ENCODE peak calls at places on chromosomes 4 and X, in four cellular contexts. One of them, this sample, is unnamed.

GRCh38 chrX:115268421-115268820 is 21.1 kb upstream of the LUZP4 start:
- DNase-seq in left ventricle myocardium inferior: no peak
- DNase-seq in psoas muscle: no peak
- DNase-seq in heart right ventricle: no peak
- DNase-seq in this sample: no peak

GRCh38 chr4:183757105-183757504 is 98.0 kb downstream of the TRAPPC11 start:
- DNase-seq in psoas muscle: no peak
- DNase-seq in heart right ventricle: no peak
- DNase-seq in left ventricle myocardium inferior: no peak
- DNase-seq in this sample: no peak

GRCh38 chr4:94766856-94767255 is 9.1 kb downstream of the BMPR1B start:
- DNase-seq in left ventricle myocardium inferior: no peak
- DNase-seq in heart right ventricle: no peak
- DNase-seq in psoas muscle: no peak
- DNase-seq in this sample: no peak

GRCh38 chr4:73603854-73604584 is 16.2 kb downstream of the RASSF6 start:
- DNase-seq in psoas muscle: no peak
- DNase-seq in heart right ventricle: no peak
- DNase-seq in left ventricle myocardium inferior: no peak
- DNase-seq in this sample: no peak

GRCh38 chrX:71492086-71493065 is 40.5 kb upstream of the OGT start:
- DNase-seq in left ventricle myocardium inferior: peak; percentile 56
- DNase-seq in psoas muscle: peak; percentile 49
- DNase-seq in heart right ventricle: peak; percentile 53
- DNase-seq in this sample: peak; percentile 85

GRCh38 chr4:180828455-180829018 is 1414.7 kb upstream of the TENM3 start:
- DNase-seq in psoas muscle: no peak
- DNase-seq in left ventricle myocardium inferior: no peak
- DNase-seq in heart right ventricle: no peak
- DNase-seq in this sample: no peak

GRCh38 chr4:55553442-55553841 is 6.7 kb upstream of the CLOCK start:
- DNase-seq in psoas muscle: peak; percentile 22
- DNase-seq in heart right ventricle: no peak
- DNase-seq in left ventricle myocardium inferior: no peak
- DNase-seq in this sample: peak; percentile 49

GRCh38 chrX:2547746-2548145 is 47.0 kb upstream of the DHRSX start:
- DNase-seq in psoas muscle: no peak
- DNase-seq in left ventricle myocardium inferior: no peak
- DNase-seq in heart right ventricle: no peak
- DNase-seq in this sample: no peak

GRCh38 chrX:11641368-11641767 is 24.4 kb downstream of the ARHGAP6 start:
- DNase-seq in left ventricle myocardium inferior: no peak
- DNase-seq in psoas muscle: no peak
- DNase-seq in heart right ventricle: no peak
- DNase-seq in this sample: no peak

GRCh38 chr4:32003548-32003947 is 1283.4 kb downstream of the PCDH7 start:
- DNase-seq in left ventricle myocardium inferior: no peak
- DNase-seq in psoas muscle: no peak
- DNase-seq in heart right ventricle: no peak
- DNase-seq in this sample: no peak

GRCh38 chr4:82367438-82368097 is 6.2 kb downstream of the HNRNPD start:
- DNase-seq in psoas muscle: no peak
- DNase-seq in left ventricle myocardium inferior: no peak
- DNase-seq in heart right ventricle: no peak
- DNase-seq in this sample: no peak

GRCh38 chr4:137705171-137705783 is 173.0 kb upstream of the PCDH18 start:
- DNase-seq in psoas muscle: no peak
- DNase-seq in left ventricle myocardium inferior: no peak
- DNase-seq in heart right ventricle: no peak
- DNase-seq in this sample: no peak

GRCh38 chrX:1612641-1613286 is 2.1 kb upstream of the ASMT start:
- DNase-seq in left ventricle myocardium inferior: no peak
- DNase-seq in psoas muscle: no peak
- DNase-seq in heart right ventricle: no peak
- DNase-seq in this sample: no peak

GRCh38 chr4:121209171-121209570 is 45.0 kb upstream of the TNIP3 start:
- DNase-seq in left ventricle myocardium inferior: no peak
- DNase-seq in heart right ventricle: no peak
- DNase-seq in psoas muscle: no peak
- DNase-seq in this sample: no peak

GRCh38 chr4:149897784-149898183 is 82.1 kb upstream of the IQCM start:
- DNase-seq in heart right ventricle: no peak
- DNase-seq in left ventricle myocardium inferior: no peak
- DNase-seq in psoas muscle: no peak
- DNase-seq in this sample: no peak

GRCh38 chrX:133418588-133418987 is 3.3 kb upstream of the GPC4 start:
- DNase-seq in psoas muscle: no peak
- DNase-seq in heart right ventricle: no peak
- DNase-seq in left ventricle myocardium inferior: no peak
- DNase-seq in this sample: no peak

GRCh38 chr4:76374744-76375143 is 46.2 kb downstream of the CCDC158 start:
- DNase-seq in heart right ventricle: no peak
- DNase-seq in psoas muscle: no peak
- DNase-seq in left ventricle myocardium inferior: no peak
- DNase-seq in this sample: no peak

GRCh38 chr4:121711263-121712000 is 14.7 kb upstream of the ANXA5 start:
- DNase-seq in left ventricle myocardium inferior: peak; percentile 88
- DNase-seq in psoas muscle: peak; percentile 90
- DNase-seq in heart right ventricle: peak; percentile 85
- DNase-seq in this sample: peak; percentile 97

GRCh38 chrX:27590044-27590443 is at the start of gene DCAF8L2:
- DNase-seq in heart right ventricle: no peak
- DNase-seq in psoas muscle: no peak
- DNase-seq in left ventricle myocardium inferior: no peak
- DNase-seq in this sample: no peak

GRCh38 chr4:157217708-157218107 is 2.8 kb upstream of the GRIA2 start:
- DNase-seq in left ventricle myocardium inferior: no peak
- DNase-seq in psoas muscle: no peak
- DNase-seq in heart right ventricle: no peak
- DNase-seq in this sample: no peak

GRCh38 chr4:185238261-185238681 is 28.9 kb downstream of the SNX25 start:
- DNase-seq in left ventricle myocardium inferior: no peak
- DNase-seq in psoas muscle: no peak
- DNase-seq in heart right ventricle: no peak
- DNase-seq in this sample: no peak
- H3K4me3 ChIP-seq in left ventricle myocardium inferior: no peak overlapping the region
- H3K4me3 ChIP-seq in psoas muscle: no peak overlapping the region
- H3K4me3 ChIP-seq in heart right ventricle: no peak overlapping the region
- H3K4me3 ChIP-seq in this sample: no peak overlapping the region

GRCh38 chr4:98480535-98480934 is 177.9 kb downstream of the TSPAN5 start:
- DNase-seq in heart right ventricle: no peak
- DNase-seq in psoas muscle: no peak
- DNase-seq in left ventricle myocardium inferior: no peak
- DNase-seq in this sample: no peak

GRCh38 chr4:98474408-98474844 is 184.0 kb downstream of the TSPAN5 start:
- DNase-seq in heart right ventricle: no peak
- DNase-seq in psoas muscle: no peak
- DNase-seq in left ventricle myocardium inferior: no peak
- DNase-seq in this sample: no peak

GRCh38 chr4:98473046-98473445 is 185.4 kb downstream of the TSPAN5 start:
- DNase-seq in psoas muscle: no peak
- DNase-seq in left ventricle myocardium inferior: no peak
- DNase-seq in heart right ventricle: no peak
- DNase-seq in this sample: no peak

GRCh38 chr4:98481167-98481566 is 177.2 kb downstream of the TSPAN5 start:
- DNase-seq in left ventricle myocardium inferior: no peak
- DNase-seq in psoas muscle: no peak
- DNase-seq in heart right ventricle: no peak
- DNase-seq in this sample: no peak

DNA sequence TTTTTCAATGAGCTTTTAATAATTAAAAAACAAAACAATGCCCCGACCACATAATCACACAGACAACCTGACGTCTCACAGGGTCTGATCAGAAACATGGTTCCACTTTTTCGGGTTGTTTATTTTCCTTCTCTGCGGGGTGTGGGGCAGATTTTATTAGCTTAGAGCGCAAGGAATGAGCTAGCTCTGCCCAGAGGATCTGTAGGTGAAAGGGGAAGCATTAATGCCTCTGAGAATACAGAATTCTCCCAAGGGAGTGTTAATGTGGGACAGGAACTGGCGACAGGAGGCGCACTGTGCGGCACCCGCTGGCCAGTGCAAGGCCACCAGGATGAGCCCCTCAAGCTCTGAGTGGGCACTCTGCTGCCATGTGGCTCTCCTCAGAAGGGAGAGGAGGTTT is 181.5 kb downstream of the TSPAN5 start:
- DNase-seq in heart right ventricle: no peak
- DNase-seq in left ventricle myocardium inferior: no peak
- DNase-seq in psoas muscle: no peak
- DNase-seq in this sample: no peak
- H3K4me1 ChIP-seq in heart right ventricle: no peaks in the 10 kb centered on the region
- H3K4me1 ChIP-seq in left ventricle myocardium inferior: no peaks in the 10 kb centered on the region
- H3K4me1 ChIP-seq in psoas muscle: no peaks in the 10 kb centered on the region
- H3K4me1 ChIP-seq in this sample: peaks cover 3% of the 10 kb centered on the region

DNA sequence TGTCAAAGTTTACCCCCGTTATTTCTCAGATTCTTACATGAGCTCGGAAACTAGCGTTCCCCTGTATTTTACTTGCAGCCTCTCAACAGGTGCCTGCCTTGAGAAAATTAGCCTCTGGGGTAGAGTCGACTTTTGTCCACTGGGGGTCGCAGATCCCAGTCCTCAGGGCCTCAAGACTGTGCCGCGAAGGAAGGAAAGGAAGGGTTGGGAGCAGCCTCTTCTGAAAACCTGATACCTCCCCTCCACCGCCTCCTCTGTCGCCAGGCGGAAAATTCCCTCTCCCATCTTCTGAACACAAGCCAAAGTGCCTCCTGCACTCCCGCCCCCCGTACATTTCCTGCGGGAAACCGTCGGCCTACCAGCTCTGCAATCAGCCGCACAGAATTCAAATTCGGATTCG is 44.4 kb upstream of the TMSB15B start:
- DNase-seq in heart right ventricle: peak; percentile 11
- DNase-seq in psoas muscle: peak; percentile 28
- DNase-seq in left ventricle myocardium inferior: peak; percentile 20
- DNase-seq in this sample: peak; percentile 58
- H3K27ac ChIP-seq in heart right ventricle: no peak overlapping the region
- H3K27ac ChIP-seq in psoas muscle: no peak overlapping the region
- H3K27ac ChIP-seq in left ventricle myocardium inferior: peak overlapping the region; percentile 75
- H3K27ac ChIP-seq in this sample: no peak overlapping the region

GRCh38 chr4:52402582-52402981 is 256.5 kb downstream of the USP46 start:
- DNase-seq in psoas muscle: no peak
- DNase-seq in left ventricle myocardium inferior: no peak
- DNase-seq in heart right ventricle: no peak
- DNase-seq in this sample: no peak
- H3K4me3 ChIP-seq in psoas muscle: no peak overlapping the region
- H3K4me3 ChIP-seq in left ventricle myocardium inferior: no peak overlapping the region
- H3K4me3 ChIP-seq in heart right ventricle: no peak overlapping the region
- H3K4me3 ChIP-seq in this sample: no peak overlapping the region

GRCh38 chrX:7052541-7052940 is 95.0 kb upstream of the STS start:
- DNase-seq in left ventricle myocardium inferior: no peak
- DNase-seq in psoas muscle: no peak
- DNase-seq in heart right ventricle: no peak
- DNase-seq in this sample: no peak

GRCh38 chrX:7045238-7045955 is 102.1 kb upstream of the STS start:
- DNase-seq in heart right ventricle: no peak
- DNase-seq in left ventricle myocardium inferior: no peak
- DNase-seq in psoas muscle: no peak
- DNase-seq in this sample: no peak

DNA sequence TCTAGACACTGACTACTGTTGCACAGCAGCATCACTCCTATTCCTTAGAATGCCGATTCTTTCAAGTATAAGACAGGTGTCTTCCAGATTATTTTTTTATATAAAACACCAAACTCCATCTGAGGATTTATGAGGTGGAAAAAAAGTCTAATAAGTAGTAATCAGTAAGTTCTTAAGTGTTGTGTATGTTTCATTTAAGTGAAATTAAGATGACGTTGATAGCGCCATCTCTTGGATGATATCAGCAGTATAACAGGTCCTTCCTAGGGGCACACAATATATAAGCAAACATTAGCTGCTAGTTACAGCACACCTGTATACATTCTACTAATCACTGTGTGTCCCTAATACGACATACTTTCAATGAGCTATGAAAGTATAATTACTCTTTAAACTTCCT is 99.6 kb upstream of the STS start:
- DNase-seq in heart right ventricle: no peak
- DNase-seq in left ventricle myocardium inferior: no peak
- DNase-seq in psoas muscle: no peak
- DNase-seq in this sample: no peak
- H3K4me1 ChIP-seq in heart right ventricle: no peaks in the 10 kb centered on the region
- H3K4me1 ChIP-seq in left ventricle myocardium inferior: no peaks in the 10 kb centered on the region
- H3K4me1 ChIP-seq in psoas muscle: peaks cover 5% of the 10 kb centered on the region
- H3K4me1 ChIP-seq in this sample: no peaks in the 10 kb centered on the region

DNA sequence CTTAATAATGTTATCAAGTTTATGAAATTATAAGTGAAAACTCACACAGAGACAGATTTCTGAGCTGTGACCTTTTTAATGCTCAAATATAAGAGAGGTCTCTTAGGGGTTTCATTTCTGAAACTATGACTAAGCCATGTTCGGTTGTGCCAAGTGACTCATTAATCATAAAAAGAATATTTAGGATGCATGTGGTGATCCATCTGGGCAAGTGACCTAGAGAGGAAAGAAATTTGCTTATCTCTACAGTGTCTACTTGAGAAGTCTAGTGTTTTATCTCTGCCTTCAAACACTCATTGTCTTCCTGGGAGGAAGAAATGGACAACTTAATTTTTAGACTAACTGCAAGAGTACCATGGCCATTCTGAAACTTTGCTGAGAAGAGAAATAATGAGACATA is 545.3 kb upstream of the GRID2 start:
- DNase-seq in left ventricle myocardium inferior: no peak
- DNase-seq in psoas muscle: no peak
- DNase-seq in heart right ventricle: no peak
- DNase-seq in this sample: no peak
- H3K27ac ChIP-seq in left ventricle myocardium inferior: no peak overlapping the region
- H3K27ac ChIP-seq in psoas muscle: no peak overlapping the region
- H3K27ac ChIP-seq in heart right ventricle: no peak overlapping the region
- H3K27ac ChIP-seq in this sample: no peak overlapping the region

DNA sequence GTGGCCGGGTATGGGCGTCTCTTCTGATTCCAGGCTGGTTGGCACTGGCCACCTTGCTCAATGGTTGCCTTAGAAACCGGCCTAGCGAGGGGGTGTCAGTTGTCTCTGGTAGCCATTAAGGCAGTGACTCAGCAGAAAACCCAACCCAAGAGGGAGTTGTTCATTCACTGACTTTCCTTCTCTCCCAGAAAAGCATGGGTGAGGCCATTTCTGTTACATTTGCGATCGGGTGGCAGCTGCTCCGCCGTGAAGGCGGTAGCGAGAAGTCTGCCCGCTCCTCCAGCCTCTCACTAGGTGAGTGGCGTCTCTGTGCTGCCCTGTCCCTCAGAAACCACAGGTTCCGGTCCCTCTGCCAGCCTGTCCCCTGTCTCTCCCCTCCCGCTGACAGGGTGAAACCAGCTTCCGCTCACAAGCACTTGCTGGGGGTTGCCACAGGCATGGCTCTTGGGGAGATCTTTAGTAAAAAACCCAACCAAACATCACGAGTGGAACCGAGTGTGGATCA is 17.4 kb downstream of the IRAK1 start:
- DNase-seq in heart right ventricle: no peak
- DNase-seq in left ventricle myocardium inferior: peak; percentile 27
- DNase-seq in psoas muscle: peak; percentile 50
- DNase-seq in this sample: no peak
- H3K4me3 ChIP-seq in heart right ventricle: peak overlapping the region; percentile 23
- H3K4me3 ChIP-seq in left ventricle myocardium inferior: no peak overlapping the region
- H3K4me3 ChIP-seq in psoas muscle: no peak overlapping the region
- H3K4me3 ChIP-seq in this sample: no peak overlapping the region

DNA sequence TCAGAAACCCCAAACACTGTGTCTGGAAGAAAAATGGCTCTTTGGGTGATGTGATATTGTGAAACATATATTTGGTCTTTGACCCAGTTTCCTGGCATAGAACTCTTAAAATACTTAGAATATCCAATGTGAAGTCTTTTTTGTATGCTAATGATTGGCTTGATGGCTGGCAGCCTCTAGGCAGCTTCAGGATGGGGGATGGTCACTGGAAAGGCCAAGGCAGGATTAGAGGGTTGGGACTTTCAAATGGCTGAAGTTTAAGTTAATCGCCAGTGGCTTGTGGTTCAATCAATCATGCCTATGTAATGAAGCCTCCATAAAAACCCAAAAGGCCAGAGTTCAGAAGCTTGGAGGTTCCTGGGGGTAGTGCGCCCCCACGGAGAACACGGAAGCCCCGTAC is 33.5 kb upstream of the ESX1 start:
- DNase-seq in psoas muscle: no peak
- DNase-seq in heart right ventricle: no peak
- DNase-seq in left ventricle myocardium inferior: no peak
- DNase-seq in this sample: no peak
- H3K4me1 ChIP-seq in psoas muscle: no peaks in the 10 kb centered on the region
- H3K4me1 ChIP-seq in heart right ventricle: no peaks in the 10 kb centered on the region
- H3K4me1 ChIP-seq in left ventricle myocardium inferior: no peaks in the 10 kb centered on the region
- H3K4me1 ChIP-seq in this sample: no peaks in the 10 kb centered on the region